ENCODE peak calls at places on chromosomes 2 and 18, in eight cellular contexts. S is H54, U is erythroblast, I is spleen, K is body of pancreas, G is heart left ventricle, R is lower leg skin, T is vagina. E is an unnamed sample.

GRCh38 chr2:3356799-3357198 is 20.8 kb downstream of the EIPR1 start:
- DNase-seq in G (no peak), K (no peak), R (no peak), I (no peak), S (no peak), T (no peak), U (no peak), E (no peak)

GRCh38 chr2:25103287-25103871 is 61.5 kb downstream of the EFR3B start:
- DNase-seq in I (no peak), T (no peak), U (no peak), G (no peak), S (peak; percentile 83), R (no peak), K (no peak), E (no peak)

GRCh38 chr2:95669441-95669994 is 77.7 kb downstream of the TRIM43 start:
- DNase-seq in T (no peak), K (no peak), R (no peak), G (no peak), U (no peak), I (no peak), S (no peak), E (no peak)

GRCh38 chr2:124254621-124255020 is 229.5 kb downstream of the CNTNAP5 start:
- DNase-seq in G (no peak), R (no peak), U (no peak), T (no peak), K (no peak), S (no peak), I (no peak), E (no peak)

GRCh38 chr2:238117199-238118154 is 17.3 kb downstream of the ESPNL start:
- DNase-seq in U (no peak), K (no peak), R (no peak), S (no peak), T (no peak), I (peak; percentile 52), G (no peak), E (no peak)

GRCh38 chr2:42830922-42831574 is 38.7 kb upstream of the HAAO start:
- DNase-seq in I (no peak), T (peak; percentile 80), U (no peak), S (no peak), K (no peak), G (no peak), R (no peak), E (no peak)

GRCh38 chr2:216492951-216493685 is 5.5 kb upstream of the RPL37A start:
- DNase-seq in U (no peak), K (no peak), T (no peak), R (no peak), I (no peak), G (no peak), S (peak; percentile 67), E (no peak)

GRCh38 chr18:8556424-8556823 is 52.8 kb upstream of the RAB12 start:
- DNase-seq in G (no peak), S (no peak), K (no peak), R (no peak), I (no peak), U (no peak), T (no peak), E (no peak)

GRCh38 chr18:500556-501405 is at the start of gene COLEC12:
- DNase-seq in K (no peak), U (peak; percentile 38), S (no peak), T (no peak), R (no peak), G (peak; percentile 54), I (no peak), E (no peak)

GRCh38 chr2:198499539-198499938 is 695.1 kb downstream of the PLCL1 start:
- DNase-seq in S (no peak), G (peak; percentile 8), T (no peak), K (no peak), R (peak; percentile 14), U (no peak), I (peak; percentile 36), E (no peak)

GRCh38 chr2:85666435-85666924 is 1.5 kb downstream of the SFTPB start:
- DNase-seq in K (no peak), T (no peak), R (no peak), U (no peak), S (no peak), G (no peak), I (no peak), E (no peak)

GRCh38 chr2:153477641-153478288 is 797 bp downstream of the RPRM start:
- DNase-seq in R (no peak), I (no peak), K (no peak), U (peak; percentile 4), S (no peak), G (no peak), T (no peak), E (no peak)

GRCh38 chr2:5253263-5253662 is 438.9 kb upstream of the SOX11 start:
- DNase-seq in U (no peak), T (no peak), K (no peak), S (no peak), R (no peak), G (no peak), I (no peak), E (no peak)

GRCh38 chr2:208031608-208032019 is 6.3 kb upstream of the PLEKHM3 start:
- DNase-seq in T (no peak), U (no peak), K (no peak), G (no peak), I (no peak), R (no peak), S (no peak), E (no peak)

GRCh38 chr2:219570194-219570923 is 980 bp downstream of the OBSL1 start:
- DNase-seq in I (no peak), T (no peak), S (no peak), K (peak; percentile 45), U (peak; percentile 42), R (no peak), G (peak; percentile 20), E (peak; percentile 21)
- TF ChIP-seq POLR2A in I (no peak), T (no peak), S (peak; percentile 78), K (peak; percentile 57), U (no peak), R (no peak), G (peak; percentile 41), E (no peak)

GRCh38 chr2:173965372-173966025 is at the start of gene SP3:
- DNase-seq in T (peak; percentile 98), R (peak; percentile 95), I (peak; percentile 97), G (peak; percentile 99), U (peak; percentile 97), S (peak; percentile 88), K (peak; percentile 97), E (peak; percentile 94)

GRCh38 chr2:173963323-173963816 is 1.8 kb downstream of the SP3 start:
- DNase-seq in U (peak; percentile 83), I (no peak), K (no peak), R (peak; percentile 61), S (peak; percentile 40), T (no peak), G (no peak), E (peak; percentile 19)

GRCh38 chr2:173966274-173967098 is 1.3 kb upstream of the SP3 start:
- DNase-seq in K (no peak), T (no peak), I (no peak), G (no peak), U (no peak), S (no peak), R (no peak), E (no peak)

GRCh38 chr2:173963817-173964564 is 1.2 kb downstream of the SP3 start:
- DNase-seq in K (peak; percentile 92), G (peak; percentile 93), U (peak; percentile 93), T (no peak), R (peak; percentile 91), I (peak; percentile 99), S (peak; percentile 65), E (peak; percentile 63)

GRCh38 chr2:173964565-173965371 is 405 bp downstream of the SP3 start:
- DNase-seq in R (peak; percentile 86), T (no peak), G (peak; percentile 93), I (peak; percentile 97), K (peak; percentile 87), S (peak; percentile 61), U (peak; percentile 91), E (peak; percentile 51)
- TF ChIP-seq POLR2A in R (no peak), T (peak; percentile 57), G (no peak), I (no peak), K (peak; percentile 81), S (peak; percentile 91), U (no peak), E (peak; percentile 85)

GRCh38 chr2:190335225-190335559 is 8.2 kb upstream of the INPP1 start:
- DNase-seq in S (no peak), R (no peak), G (no peak), K (no peak), I (no peak), U (no peak), T (no peak), E (no peak)

GRCh38 chr2:190333928-190334327 is 9.5 kb upstream of the INPP1 start:
- DNase-seq in G (no peak), K (no peak), S (no peak), R (no peak), U (no peak), I (no peak), T (no peak), E (no peak)

GRCh38 chr2:190336420-190336819 is 7.0 kb upstream of the INPP1 start:
- DNase-seq in T (no peak), R (no peak), G (no peak), K (no peak), I (no peak), U (no peak), S (no peak), E (no peak)

GRCh38 chr2:190333395-190333794 is 10.0 kb upstream of the INPP1 start:
- DNase-seq in G (no peak), R (no peak), U (no peak), I (no peak), S (no peak), K (no peak), T (no peak), E (no peak)

GRCh38 chr2:190334479-190335224 is 8.7 kb upstream of the INPP1 start:
- DNase-seq in S (no peak), T (no peak), G (no peak), R (no peak), K (peak; percentile 41), U (no peak), I (no peak), E (no peak)
- TF ChIP-seq POLR2A in S (no peak), T (no peak), G (no peak), R (no peak), K (no peak), U (no peak), I (no peak), E (no peak)

DNA sequence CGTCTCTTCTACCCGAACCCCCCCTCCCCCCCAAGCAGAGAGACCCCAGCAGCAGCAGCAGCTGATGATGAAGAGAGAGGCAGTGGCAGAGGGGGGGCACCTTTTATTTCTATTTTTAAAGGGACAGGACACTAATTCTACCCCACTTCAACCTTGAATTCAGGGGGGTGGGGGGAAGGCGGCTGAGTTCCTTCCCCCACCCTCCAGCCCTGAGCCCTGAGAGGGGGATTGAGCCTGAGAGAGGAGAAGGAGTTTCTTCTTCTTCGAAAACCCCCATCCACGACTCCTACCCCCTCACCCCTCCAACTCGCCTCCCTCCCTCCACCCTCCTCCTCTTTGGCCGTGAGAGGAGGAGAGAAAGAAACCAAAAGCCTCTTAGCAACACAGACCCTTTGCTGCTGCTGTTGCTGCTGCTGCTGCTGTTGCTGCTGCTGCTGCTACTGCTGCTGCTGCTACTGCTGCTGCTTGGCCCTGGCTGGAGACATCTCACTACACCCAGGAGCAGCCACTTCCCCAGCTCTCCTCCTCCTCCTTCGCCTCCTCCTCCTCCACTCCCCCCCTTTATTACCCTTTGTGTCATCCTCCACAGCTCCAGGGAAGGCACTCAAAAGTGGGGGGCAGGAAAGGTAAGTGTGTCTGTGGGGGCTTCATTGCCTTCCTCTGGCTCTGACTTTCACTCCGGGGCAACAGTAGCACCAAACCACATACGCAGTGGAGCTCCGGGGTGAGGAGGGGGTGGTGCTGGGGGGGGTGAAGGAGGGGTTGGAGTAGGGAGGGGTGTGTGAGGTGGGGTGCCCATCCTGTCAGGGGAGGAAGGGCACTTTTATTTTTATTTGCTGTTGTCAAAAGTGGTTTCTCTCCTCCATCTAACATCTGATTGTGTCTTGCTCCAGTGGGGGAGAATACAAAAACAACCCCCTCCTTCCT is at the start of gene MBD5:
- DNase-seq in U (peak; percentile 82), K (no peak), I (peak; percentile 88), S (peak; percentile 9), T (no peak), R (peak; percentile 27), G (peak; percentile 24), E (peak; percentile 11)
- TF ChIP-seq POLR2A in U (peak; percentile 45), K (peak; percentile 48), I (no peak), S (peak; percentile 47), T (no peak), R (no peak), G (no peak), E (no peak)

E was measured in GM12892.